ENCODE peak calls at places on chromosome 13, in nine cellular contexts. C, P, X, I, N, B, K, T and R are unnamed samples.

GRCh38 chr13:79571147-79571546 is 90.2 kb downstream of the NDFIP2 start:
- DNase-seq in C (no peak), P (no peak), X (no peak), I (no peak), N (no peak), B (no peak), K (no peak), T (no peak), R (no peak)

GRCh38 chr13:82747948-82748347 is 1134.3 kb downstream of the SLITRK1 start:
- DNase-seq in C (no peak), P (no peak), X (no peak), I (no peak), N (no peak), B (no peak), K (peak; percentile 34), T (no peak), R (no peak)

GRCh38 chr13:113458218-113459065 is 5.2 kb upstream of the ADPRHL1 start:
- DNase-seq in C (peak; percentile 39), P (no peak), X (peak; percentile 57), I (no peak), N (no peak), B (no peak), K (peak; percentile 76), T (no peak), R (no peak)

GRCh38 chr13:86000546-86000945 is 201.3 kb upstream of the SLITRK6 start:
- DNase-seq in C (no peak), P (no peak), X (no peak), I (no peak), N (no peak), B (no peak), K (no peak), T (no peak), R (no peak)

GRCh38 chr13:73224708-73225107 is 165.9 kb downstream of the KLF5 start:
- DNase-seq in C (no peak), P (no peak), X (no peak), I (no peak), N (no peak), B (no peak), K (no peak), T (no peak), R (no peak)

GRCh38 chr13:63110431-63110830 is 1694.8 kb upstream of the PCDH20 start:
- DNase-seq in C (no peak), P (no peak), X (no peak), I (no peak), N (no peak), B (no peak), K (no peak), T (no peak), R (no peak)

GRCh38 chr13:29754486-29754806 is 96.0 kb downstream of the UBL3 start:
- DNase-seq in C (no peak), P (no peak), X (no peak), I (no peak), N (no peak), B (no peak), K (peak; percentile 92), T (no peak), R (peak; percentile 61)

GRCh38 chr13:35984776-35985453 is 146.3 kb downstream of the DCLK1 start:
- DNase-seq in C (no peak), P (no peak), X (no peak), I (no peak), N (no peak), B (no peak), K (peak; percentile 81), T (no peak), R (no peak)

GRCh38 chr13:64457976-64458375 is 2772.2 kb downstream of the PCDH9 start:
- DNase-seq in C (no peak), P (no peak), X (no peak), I (no peak), N (no peak), B (no peak), K (no peak), T (no peak), R (no peak)

GRCh38 chr13:19150226-19150625 is 31.4 kb downstream of the TUBA3C start:
- DNase-seq in C (no peak), P (no peak), X (no peak), I (no peak), N (no peak), B (no peak), K (no peak), T (no peak), R (no peak)

GRCh38 chr13:24130134-24130792 is 30.3 kb upstream of the SPATA13 start:
- DNase-seq in C (no peak), P (no peak), X (no peak), I (no peak), N (no peak), B (no peak), K (no peak), T (no peak), R (peak; percentile 14)

GRCh38 chr13:65387743-65388347 is 1842.3 kb downstream of the PCDH9 start:
- DNase-seq in C (no peak), P (no peak), X (no peak), I (no peak), N (no peak), B (no peak), K (peak; percentile 63), T (no peak), R (no peak)

GRCh38 chr13:77374786-77375185 is 47.9 kb upstream of the MYCBP2 start:
- DNase-seq in C (no peak), P (no peak), X (no peak), I (no peak), N (no peak), B (no peak), K (no peak), T (no peak), R (no peak)

GRCh38 chr13:107713314-107713713 is 502.0 kb downstream of the LIG4 start:
- DNase-seq in C (no peak), P (no peak), X (no peak), I (no peak), N (no peak), B (no peak), K (no peak), T (no peak), R (no peak)

GRCh38 chr13:76622336-76623045 is 263.7 kb downstream of the KCTD12 start:
- DNase-seq in C (peak; percentile 39), P (no peak), X (no peak), I (no peak), N (no peak), B (no peak), K (no peak), T (no peak), R (no peak)

GRCh38 chr13:113903361-113903760 is 39.5 kb upstream of the GAS6 start:
- DNase-seq in C (no peak), P (peak; percentile 41), X (no peak), I (no peak), N (no peak), B (no peak), K (no peak), T (no peak), R (peak; percentile 96)

GRCh38 chr13:98549006-98549727 is 27.7 kb downstream of the STK24 start:
- DNase-seq in C (no peak), P (no peak), X (no peak), I (no peak), N (no peak), B (no peak), K (no peak), T (no peak), R (no peak)

GRCh38 chr13:36074659-36075058 is 56.5 kb downstream of the DCLK1 start:
- DNase-seq in C (no peak), P (no peak), X (no peak), I (no peak), N (no peak), B (no peak), K (no peak), T (no peak), R (no peak)

GRCh38 chr13:45361596-45362206 is 20.7 kb upstream of the TPT1 start:
- DNase-seq in C (no peak), P (no peak), X (peak; percentile 19), I (no peak), N (no peak), B (no peak), K (peak; percentile 40), T (no peak), R (no peak)

GRCh38 chr13:31116224-31116623 is 45.5 kb downstream of the HSPH1 start:
- DNase-seq in C (no peak), P (no peak), X (no peak), I (no peak), N (no peak), B (no peak), K (no peak), T (no peak), R (no peak)
- H3K27ac ChIP-seq in C (no peak overlapping the region), P (no peak overlapping the region), X (no peak overlapping the region), I (no peak overlapping the region), N (no peak overlapping the region), B (no peak overlapping the region), K (no peak overlapping the region), T (no peak overlapping the region), R (no peak overlapping the region)

GRCh38 chr13:66895780-66896179 is 334.4 kb downstream of the PCDH9 start:
- DNase-seq in C (no peak), P (no peak), X (no peak), I (no peak), N (no peak), B (no peak), K (peak; percentile 1), T (no peak), R (no peak)
- H3K4me1 ChIP-seq in C (no peaks in the 10 kb centered on the region), P (no peaks in the 10 kb centered on the region), X (no peaks in the 10 kb centered on the region), I (no peaks in the 10 kb centered on the region), N (no peaks in the 10 kb centered on the region), B (no peaks in the 10 kb centered on the region), K (no peaks in the 10 kb centered on the region), T (no peaks in the 10 kb centered on the region), R (no peaks in the 10 kb centered on the region)

GRCh38 chr13:33015275-33015674 is 948 bp upstream of the KL start:
- DNase-seq in C (no peak), P (no peak), X (no peak), I (no peak), N (no peak), B (no peak), K (no peak), T (no peak), R (no peak)

GRCh38 chr13:33018886-33019285 is 2.7 kb downstream of the KL start:
- DNase-seq in C (no peak), P (no peak), X (no peak), I (no peak), N (no peak), B (no peak), K (no peak), T (no peak), R (no peak)

GRCh38 chr13:33015791-33016323 is 366 bp upstream of the KL start:
- DNase-seq in C (peak; percentile 62), P (no peak), X (peak; percentile 65), I (no peak), N (no peak), B (no peak), K (no peak), T (no peak), R (no peak)

GRCh38 chr13:33016414-33017409 is at the start of gene KL:
- DNase-seq in C (peak; percentile 67), P (no peak), X (peak; percentile 80), I (no peak), N (no peak), B (no peak), K (peak; percentile 51), T (no peak), R (no peak)

GRCh38 chr13:33017410-33017929 is 1.2 kb downstream of the KL start:
- DNase-seq in C (peak; percentile 65), P (no peak), X (no peak), I (peak; percentile 5), N (no peak), B (no peak), K (peak; percentile 93), T (no peak), R (no peak)
- H3K4me3 ChIP-seq in C (peak overlapping the region; percentile 67), P (peak overlapping the region; percentile 77), X (peak overlapping the region; percentile 59), I (no peak overlapping the region), N (no peak overlapping the region), B (peak overlapping the region; percentile 42), K (no peak overlapping the region), T (peak overlapping the region; percentile 38), R (no peak overlapping the region)

GRCh38 chr13:22316494-22317025 is 645.7 kb downstream of the FGF9 start:
- DNase-seq in C (no peak), P (no peak), X (no peak), I (no peak), N (no peak), B (no peak), K (no peak), T (no peak), R (no peak)
- H3K27ac ChIP-seq in C (no peak overlapping the region), P (no peak overlapping the region), X (no peak overlapping the region), I (no peak overlapping the region), N (no peak overlapping the region), B (no peak overlapping the region), K (no peak overlapping the region), T (no peak overlapping the region), R (no peak overlapping the region)